ENCODE peak calls at places on chromosomes 4 and X, in ten cellular contexts. One of them, this sample, is unnamed.

GRCh38 chr4:103076777-103077347 is 301 bp upstream of the SLC9B2 start:
- DNase-seq in stimulated activated CD8-positive, alpha-beta memory T cell treated with anti-CD3 and anti-CD28 coated beads, Interleukin-7, amount 100 ng/mL, for 4 hours: no peak
- DNase-seq in frontal cortex: no peak
- DNase-seq in HTR-8/SVneo: no peak
- DNase-seq in sciatic nerve: no peak
- DNase-seq in NCI-H345: no peak
- DNase-seq in activated T-helper 1 cell treated with Interleukin-2 at 50 U/mL for 16 hours: no peak
- DNase-seq in NCI-H226: no peak
- DNase-seq in H4: peak; percentile 15
- DNase-seq in GM13976: no peak
- DNase-seq in this sample: no peak

GRCh38 chr4:81395239-81395638 is 76.5 kb downstream of the RASGEF1B start:
- DNase-seq in H4: no peak
- DNase-seq in stimulated activated CD8-positive, alpha-beta memory T cell treated with anti-CD3 and anti-CD28 coated beads, Interleukin-7, amount 100 ng/mL, for 4 hours: no peak
- DNase-seq in HTR-8/SVneo: no peak
- DNase-seq in sciatic nerve: no peak
- DNase-seq in activated T-helper 1 cell treated with Interleukin-2 at 50 U/mL for 16 hours: no peak
- DNase-seq in NCI-H226: no peak
- DNase-seq in frontal cortex: no peak
- DNase-seq in GM13976: no peak
- DNase-seq in NCI-H345: no peak
- DNase-seq in this sample: no peak

GRCh38 chr4:181835348-181835747 is 407.9 kb upstream of the TENM3 start:
- DNase-seq in GM13976: no peak
- DNase-seq in sciatic nerve: no peak
- DNase-seq in H4: no peak
- DNase-seq in stimulated activated CD8-positive, alpha-beta memory T cell treated with anti-CD3 and anti-CD28 coated beads, Interleukin-7, amount 100 ng/mL, for 4 hours: no peak
- DNase-seq in frontal cortex: no peak
- DNase-seq in NCI-H345: no peak
- DNase-seq in NCI-H226: no peak
- DNase-seq in HTR-8/SVneo: no peak
- DNase-seq in activated T-helper 1 cell treated with Interleukin-2 at 50 U/mL for 16 hours: no peak
- DNase-seq in this sample: no peak

GRCh38 chr4:6855692-6856297 is 53.8 kb upstream of the TBC1D14 start:
- DNase-seq in frontal cortex: no peak
- DNase-seq in activated T-helper 1 cell treated with Interleukin-2 at 50 U/mL for 16 hours: peak; percentile 9
- DNase-seq in HTR-8/SVneo: no peak
- DNase-seq in NCI-H226: no peak
- DNase-seq in sciatic nerve: no peak
- DNase-seq in GM13976: peak; percentile 64
- DNase-seq in stimulated activated CD8-positive, alpha-beta memory T cell treated with anti-CD3 and anti-CD28 coated beads, Interleukin-7, amount 100 ng/mL, for 4 hours: no peak
- DNase-seq in NCI-H345: no peak
- DNase-seq in H4: peak; percentile 95
- DNase-seq in this sample: no peak

GRCh38 chrX:2574271-2574670 is 73.5 kb upstream of the DHRSX start:
- DNase-seq in GM13976: no peak
- DNase-seq in HTR-8/SVneo: no peak
- DNase-seq in NCI-H345: no peak
- DNase-seq in H4: no peak
- DNase-seq in frontal cortex: no peak
- DNase-seq in NCI-H226: no peak
- DNase-seq in sciatic nerve: no peak
- DNase-seq in stimulated activated CD8-positive, alpha-beta memory T cell treated with anti-CD3 and anti-CD28 coated beads, Interleukin-7, amount 100 ng/mL, for 4 hours: no peak
- DNase-seq in activated T-helper 1 cell treated with Interleukin-2 at 50 U/mL for 16 hours: no peak
- DNase-seq in this sample: no peak

GRCh38 chrX:48919947-48920712 is 1.3 kb upstream of the PIM2 start:
- DNase-seq in activated T-helper 1 cell treated with Interleukin-2 at 50 U/mL for 16 hours: no peak
- DNase-seq in HTR-8/SVneo: no peak
- DNase-seq in NCI-H345: no peak
- DNase-seq in sciatic nerve: no peak
- DNase-seq in frontal cortex: no peak
- DNase-seq in H4: no peak
- DNase-seq in stimulated activated CD8-positive, alpha-beta memory T cell treated with anti-CD3 and anti-CD28 coated beads, Interleukin-7, amount 100 ng/mL, for 4 hours: no peak
- DNase-seq in GM13976: no peak
- DNase-seq in NCI-H226: no peak
- DNase-seq in this sample: no peak

GRCh38 chr4:91837608-91838029 is 466.1 kb upstream of the GRID2 start:
- DNase-seq in NCI-H226: peak; percentile 93
- DNase-seq in NCI-H345: no peak
- DNase-seq in H4: peak; percentile 29
- DNase-seq in GM13976: no peak
- DNase-seq in frontal cortex: no peak
- DNase-seq in HTR-8/SVneo: peak; percentile 32
- DNase-seq in activated T-helper 1 cell treated with Interleukin-2 at 50 U/mL for 16 hours: no peak
- DNase-seq in sciatic nerve: no peak
- DNase-seq in stimulated activated CD8-positive, alpha-beta memory T cell treated with anti-CD3 and anti-CD28 coated beads, Interleukin-7, amount 100 ng/mL, for 4 hours: no peak
- DNase-seq in this sample: no peak

GRCh38 chrX:47529548-47529947 is 31.5 kb upstream of the ARAF start:
- DNase-seq in activated T-helper 1 cell treated with Interleukin-2 at 50 U/mL for 16 hours: no peak
- DNase-seq in NCI-H226: no peak
- DNase-seq in stimulated activated CD8-positive, alpha-beta memory T cell treated with anti-CD3 and anti-CD28 coated beads, Interleukin-7, amount 100 ng/mL, for 4 hours: no peak
- DNase-seq in NCI-H345: no peak
- DNase-seq in GM13976: no peak
- DNase-seq in frontal cortex: no peak
- DNase-seq in sciatic nerve: no peak
- DNase-seq in HTR-8/SVneo: no peak
- DNase-seq in H4: no peak
- DNase-seq in this sample: no peak

GRCh38 chr4:41169256-41169655 is 45.1 kb downstream of the APBB2 start:
- DNase-seq in NCI-H345: peak; percentile 12
- DNase-seq in H4: no peak
- DNase-seq in HTR-8/SVneo: no peak
- DNase-seq in frontal cortex: no peak
- DNase-seq in GM13976: no peak
- DNase-seq in NCI-H226: no peak
- DNase-seq in sciatic nerve: no peak
- DNase-seq in stimulated activated CD8-positive, alpha-beta memory T cell treated with anti-CD3 and anti-CD28 coated beads, Interleukin-7, amount 100 ng/mL, for 4 hours: no peak
- DNase-seq in activated T-helper 1 cell treated with Interleukin-2 at 50 U/mL for 16 hours: no peak
- DNase-seq in this sample: no peak

GRCh38 chrX:7943600-7944245 is 16.5 kb upstream of the PNPLA4 start:
- DNase-seq in frontal cortex: no peak
- DNase-seq in sciatic nerve: no peak
- DNase-seq in GM13976: no peak
- DNase-seq in activated T-helper 1 cell treated with Interleukin-2 at 50 U/mL for 16 hours: no peak
- DNase-seq in HTR-8/SVneo: no peak
- DNase-seq in stimulated activated CD8-positive, alpha-beta memory T cell treated with anti-CD3 and anti-CD28 coated beads, Interleukin-7, amount 100 ng/mL, for 4 hours: no peak
- DNase-seq in NCI-H345: peak; percentile 42
- DNase-seq in H4: no peak
- DNase-seq in NCI-H226: no peak
- DNase-seq in this sample: no peak

GRCh38 chr4:42655248-42655647 is 1.7 kb downstream of the ATP8A1 start:
- DNase-seq in frontal cortex: no peak
- DNase-seq in stimulated activated CD8-positive, alpha-beta memory T cell treated with anti-CD3 and anti-CD28 coated beads, Interleukin-7, amount 100 ng/mL, for 4 hours: no peak
- DNase-seq in activated T-helper 1 cell treated with Interleukin-2 at 50 U/mL for 16 hours: no peak
- DNase-seq in NCI-H345: no peak
- DNase-seq in GM13976: peak; percentile 24
- DNase-seq in sciatic nerve: no peak
- DNase-seq in H4: no peak
- DNase-seq in HTR-8/SVneo: no peak
- DNase-seq in NCI-H226: no peak
- DNase-seq in this sample: no peak

GRCh38 chrX:1464282-1465131 is 11.8 kb upstream of the ASMTL start:
- DNase-seq in NCI-H226: no peak
- DNase-seq in stimulated activated CD8-positive, alpha-beta memory T cell treated with anti-CD3 and anti-CD28 coated beads, Interleukin-7, amount 100 ng/mL, for 4 hours: peak; percentile 30
- DNase-seq in H4: peak; percentile 58
- DNase-seq in NCI-H345: no peak
- DNase-seq in HTR-8/SVneo: no peak
- DNase-seq in sciatic nerve: no peak
- DNase-seq in activated T-helper 1 cell treated with Interleukin-2 at 50 U/mL for 16 hours: no peak
- DNase-seq in GM13976: no peak
- DNase-seq in frontal cortex: no peak
- DNase-seq in this sample: peak; percentile 31

GRCh38 chrX:149491812-149492211 is 13.3 kb downstream of the IDS start:
- DNase-seq in frontal cortex: no peak
- DNase-seq in NCI-H226: no peak
- DNase-seq in H4: no peak
- DNase-seq in activated T-helper 1 cell treated with Interleukin-2 at 50 U/mL for 16 hours: no peak
- DNase-seq in NCI-H345: no peak
- DNase-seq in stimulated activated CD8-positive, alpha-beta memory T cell treated with anti-CD3 and anti-CD28 coated beads, Interleukin-7, amount 100 ng/mL, for 4 hours: no peak
- DNase-seq in GM13976: no peak
- DNase-seq in sciatic nerve: no peak
- DNase-seq in HTR-8/SVneo: no peak
- DNase-seq in this sample: peak; percentile 52

GRCh38 chr4:76982638-76983579 is 33.4 kb downstream of the SEPTIN11 start:
- DNase-seq in GM13976: no peak
- DNase-seq in NCI-H226: peak; percentile 35
- DNase-seq in frontal cortex: no peak
- DNase-seq in HTR-8/SVneo: no peak
- DNase-seq in H4: peak; percentile 56
- DNase-seq in sciatic nerve: no peak
- DNase-seq in NCI-H345: no peak
- DNase-seq in activated T-helper 1 cell treated with Interleukin-2 at 50 U/mL for 16 hours: no peak
- DNase-seq in stimulated activated CD8-positive, alpha-beta memory T cell treated with anti-CD3 and anti-CD28 coated beads, Interleukin-7, amount 100 ng/mL, for 4 hours: no peak
- DNase-seq in this sample: no peak

GRCh38 chr4:80235451-80235850 is 31.0 kb upstream of the FGF5 start:
- DNase-seq in H4: no peak
- DNase-seq in frontal cortex: no peak
- DNase-seq in GM13976: no peak
- DNase-seq in activated T-helper 1 cell treated with Interleukin-2 at 50 U/mL for 16 hours: no peak
- DNase-seq in HTR-8/SVneo: no peak
- DNase-seq in stimulated activated CD8-positive, alpha-beta memory T cell treated with anti-CD3 and anti-CD28 coated beads, Interleukin-7, amount 100 ng/mL, for 4 hours: no peak
- DNase-seq in NCI-H345: no peak
- DNase-seq in sciatic nerve: no peak
- DNase-seq in NCI-H226: peak; percentile 18
- DNase-seq in this sample: no peak

GRCh38 chr4:139593091-139593564 is 37.1 kb upstream of the SETD7 start:
- DNase-seq in NCI-H226: peak; percentile 76
- DNase-seq in activated T-helper 1 cell treated with Interleukin-2 at 50 U/mL for 16 hours: no peak
- DNase-seq in sciatic nerve: no peak
- DNase-seq in H4: no peak
- DNase-seq in HTR-8/SVneo: peak; percentile 33
- DNase-seq in frontal cortex: no peak
- DNase-seq in GM13976: no peak
- DNase-seq in stimulated activated CD8-positive, alpha-beta memory T cell treated with anti-CD3 and anti-CD28 coated beads, Interleukin-7, amount 100 ng/mL, for 4 hours: no peak
- DNase-seq in NCI-H345: no peak
- DNase-seq in this sample: no peak

GRCh38 chrX:31516492-31516891 is 444.7 kb upstream of the FTHL17 start:
- DNase-seq in sciatic nerve: no peak
- DNase-seq in HTR-8/SVneo: no peak
- DNase-seq in activated T-helper 1 cell treated with Interleukin-2 at 50 U/mL for 16 hours: no peak
- DNase-seq in NCI-H226: no peak
- DNase-seq in NCI-H345: no peak
- DNase-seq in H4: no peak
- DNase-seq in frontal cortex: no peak
- DNase-seq in stimulated activated CD8-positive, alpha-beta memory T cell treated with anti-CD3 and anti-CD28 coated beads, Interleukin-7, amount 100 ng/mL, for 4 hours: no peak
- DNase-seq in GM13976: no peak
- DNase-seq in this sample: no peak

GRCh38 chrX:47446971-47447370 is 36.1 kb downstream of the ZNF41 start:
- DNase-seq in NCI-H345: no peak
- DNase-seq in activated T-helper 1 cell treated with Interleukin-2 at 50 U/mL for 16 hours: no peak
- DNase-seq in H4: no peak
- DNase-seq in NCI-H226: no peak
- DNase-seq in sciatic nerve: no peak
- DNase-seq in GM13976: no peak
- DNase-seq in stimulated activated CD8-positive, alpha-beta memory T cell treated with anti-CD3 and anti-CD28 coated beads, Interleukin-7, amount 100 ng/mL, for 4 hours: no peak
- DNase-seq in frontal cortex: no peak
- DNase-seq in HTR-8/SVneo: no peak
- DNase-seq in this sample: no peak

GRCh38 chr4:2494992-2495391 is 26.1 kb downstream of the RNF4 start:
- DNase-seq in stimulated activated CD8-positive, alpha-beta memory T cell treated with anti-CD3 and anti-CD28 coated beads, Interleukin-7, amount 100 ng/mL, for 4 hours: no peak
- DNase-seq in frontal cortex: no peak
- DNase-seq in GM13976: no peak
- DNase-seq in NCI-H226: no peak
- DNase-seq in H4: no peak
- DNase-seq in HTR-8/SVneo: no peak
- DNase-seq in NCI-H345: no peak
- DNase-seq in sciatic nerve: no peak
- DNase-seq in activated T-helper 1 cell treated with Interleukin-2 at 50 U/mL for 16 hours: no peak
- DNase-seq in this sample: no peak

GRCh38 chr4:84494518-84494917 is 4.6 kb downstream of the NKX6-1 start:
- DNase-seq in NCI-H226: no peak
- DNase-seq in H4: no peak
- DNase-seq in stimulated activated CD8-positive, alpha-beta memory T cell treated with anti-CD3 and anti-CD28 coated beads, Interleukin-7, amount 100 ng/mL, for 4 hours: no peak
- DNase-seq in GM13976: no peak
- DNase-seq in frontal cortex: no peak
- DNase-seq in NCI-H345: no peak
- DNase-seq in activated T-helper 1 cell treated with Interleukin-2 at 50 U/mL for 16 hours: no peak
- DNase-seq in HTR-8/SVneo: no peak
- DNase-seq in sciatic nerve: no peak
- DNase-seq in this sample: no peak

GRCh38 chr4:90419124-90419711 is 292.0 kb downstream of the CCSER1 start:
- DNase-seq in stimulated activated CD8-positive, alpha-beta memory T cell treated with anti-CD3 and anti-CD28 coated beads, Interleukin-7, amount 100 ng/mL, for 4 hours: no peak
- DNase-seq in H4: peak; percentile 76
- DNase-seq in activated T-helper 1 cell treated with Interleukin-2 at 50 U/mL for 16 hours: no peak
- DNase-seq in frontal cortex: peak; percentile 28
- DNase-seq in NCI-H345: peak; percentile 36
- DNase-seq in GM13976: peak; percentile 39
- DNase-seq in NCI-H226: peak; percentile 5
- DNase-seq in HTR-8/SVneo: peak; percentile 39
- DNase-seq in sciatic nerve: no peak
- DNase-seq in this sample: no peak

GRCh38 chr4:130603043-130603442 is 1507.1 kb downstream of the C4orf33 start:
- DNase-seq in activated T-helper 1 cell treated with Interleukin-2 at 50 U/mL for 16 hours: no peak
- DNase-seq in sciatic nerve: no peak
- DNase-seq in frontal cortex: no peak
- DNase-seq in NCI-H226: no peak
- DNase-seq in H4: no peak
- DNase-seq in HTR-8/SVneo: no peak
- DNase-seq in GM13976: no peak
- DNase-seq in NCI-H345: no peak
- DNase-seq in stimulated activated CD8-positive, alpha-beta memory T cell treated with anti-CD3 and anti-CD28 coated beads, Interleukin-7, amount 100 ng/mL, for 4 hours: no peak
- DNase-seq in this sample: no peak

GRCh38 chr4:40987151-40987550 is 227.2 kb downstream of the APBB2 start:
- DNase-seq in activated T-helper 1 cell treated with Interleukin-2 at 50 U/mL for 16 hours: no peak
- DNase-seq in frontal cortex: no peak
- DNase-seq in stimulated activated CD8-positive, alpha-beta memory T cell treated with anti-CD3 and anti-CD28 coated beads, Interleukin-7, amount 100 ng/mL, for 4 hours: no peak
- DNase-seq in sciatic nerve: no peak
- DNase-seq in GM13976: no peak
- DNase-seq in H4: no peak
- DNase-seq in NCI-H345: no peak
- DNase-seq in NCI-H226: no peak
- DNase-seq in HTR-8/SVneo: no peak
- DNase-seq in this sample: no peak

GRCh38 chr4:88743696-88744095 is 46.1 kb upstream of the NAP1L5 start:
- DNase-seq in H4: no peak
- DNase-seq in sciatic nerve: no peak
- DNase-seq in NCI-H226: peak; percentile 57
- DNase-seq in frontal cortex: no peak
- DNase-seq in activated T-helper 1 cell treated with Interleukin-2 at 50 U/mL for 16 hours: no peak
- DNase-seq in stimulated activated CD8-positive, alpha-beta memory T cell treated with anti-CD3 and anti-CD28 coated beads, Interleukin-7, amount 100 ng/mL, for 4 hours: no peak
- DNase-seq in NCI-H345: no peak
- DNase-seq in GM13976: no peak
- DNase-seq in HTR-8/SVneo: no peak
- DNase-seq in this sample: no peak

GRCh38 chr4:80173387-80173786 is 23.9 kb upstream of the PRDM8 start:
- DNase-seq in frontal cortex: no peak
- DNase-seq in NCI-H226: peak; percentile 65
- DNase-seq in sciatic nerve: no peak
- DNase-seq in NCI-H345: no peak
- DNase-seq in stimulated activated CD8-positive, alpha-beta memory T cell treated with anti-CD3 and anti-CD28 coated beads, Interleukin-7, amount 100 ng/mL, for 4 hours: peak; percentile 23
- DNase-seq in GM13976: no peak
- DNase-seq in HTR-8/SVneo: no peak
- DNase-seq in H4: peak; percentile 25
- DNase-seq in activated T-helper 1 cell treated with Interleukin-2 at 50 U/mL for 16 hours: no peak
- DNase-seq in this sample: no peak

GRCh38 chrX:68807818-68808217 is 21.0 kb upstream of the EFNB1 start:
- DNase-seq in NCI-H345: no peak
- DNase-seq in frontal cortex: no peak
- DNase-seq in sciatic nerve: no peak
- DNase-seq in NCI-H226: no peak
- DNase-seq in GM13976: no peak
- DNase-seq in stimulated activated CD8-positive, alpha-beta memory T cell treated with anti-CD3 and anti-CD28 coated beads, Interleukin-7, amount 100 ng/mL, for 4 hours: no peak
- DNase-seq in H4: peak; percentile 19
- DNase-seq in activated T-helper 1 cell treated with Interleukin-2 at 50 U/mL for 16 hours: no peak
- DNase-seq in HTR-8/SVneo: no peak
- DNase-seq in this sample: no peak

GRCh38 chr4:145825255-145825654 is 113.4 kb downstream of the ZNF827 start:
- DNase-seq in frontal cortex: no peak
- DNase-seq in NCI-H226: no peak
- DNase-seq in NCI-H345: no peak
- DNase-seq in sciatic nerve: no peak
- DNase-seq in HTR-8/SVneo: no peak
- DNase-seq in stimulated activated CD8-positive, alpha-beta memory T cell treated with anti-CD3 and anti-CD28 coated beads, Interleukin-7, amount 100 ng/mL, for 4 hours: no peak
- DNase-seq in H4: no peak
- DNase-seq in activated T-helper 1 cell treated with Interleukin-2 at 50 U/mL for 16 hours: no peak
- DNase-seq in GM13976: no peak
- DNase-seq in this sample: no peak

GRCh38 chr4:6856391-6856790 is 53.2 kb upstream of the TBC1D14 start:
- DNase-seq in frontal cortex: no peak
- DNase-seq in NCI-H345: no peak
- DNase-seq in GM13976: no peak
- DNase-seq in sciatic nerve: no peak
- DNase-seq in HTR-8/SVneo: no peak
- DNase-seq in activated T-helper 1 cell treated with Interleukin-2 at 50 U/mL for 16 hours: no peak
- DNase-seq in H4: no peak
- DNase-seq in stimulated activated CD8-positive, alpha-beta memory T cell treated with anti-CD3 and anti-CD28 coated beads, Interleukin-7, amount 100 ng/mL, for 4 hours: no peak
- DNase-seq in NCI-H226: no peak
- DNase-seq in this sample: no peak

This sample was measured in left lobe of liver.